ENCODE peak calls at places on chromosomes 5 and 9, in five cellular contexts. One of them, this sample, is unnamed.

GRCh38 chr5:143618146-143618545 is 193.8 kb upstream of the HMHB1 start:
- DNase-seq in endothelial cell: no peak
- DNase-seq in tibial nerve: no peak
- DNase-seq in upper lobe of right lung: no peak
- DNase-seq in colonic mucosa: no peak
- DNase-seq in this sample: no peak

GRCh38 chr5:66207800-66208561 is 63.9 kb downstream of the SREK1 start:
- DNase-seq in endothelial cell: no peak
- DNase-seq in tibial nerve: no peak
- DNase-seq in upper lobe of right lung: no peak
- DNase-seq in colonic mucosa: no peak
- DNase-seq in this sample: no peak

GRCh38 chr5:131008329-131008728 is 156.7 kb downstream of the HINT1 start:
- DNase-seq in endothelial cell: no peak
- DNase-seq in tibial nerve: no peak
- DNase-seq in upper lobe of right lung: no peak
- DNase-seq in colonic mucosa: no peak
- DNase-seq in this sample: no peak

GRCh38 chr5:43042176-43042625 is 2.1 kb upstream of the ANXA2R start:
- DNase-seq in endothelial cell: peak
- DNase-seq in tibial nerve: peak
- DNase-seq in upper lobe of right lung: peak
- DNase-seq in colonic mucosa: peak
- DNase-seq in this sample: peak

GRCh38 chr5:160467555-160468418 is 46.1 kb downstream of the PTTG1 start:
- DNase-seq in endothelial cell: peak
- DNase-seq in tibial nerve: peak
- DNase-seq in upper lobe of right lung: peak
- DNase-seq in colonic mucosa: peak
- DNase-seq in this sample: peak

GRCh38 chr9:38339087-38339486 is 53.4 kb upstream of the ALDH1B1 start:
- DNase-seq in endothelial cell: no peak
- DNase-seq in tibial nerve: no peak
- DNase-seq in upper lobe of right lung: no peak
- DNase-seq in colonic mucosa: no peak
- DNase-seq in this sample: no peak

GRCh38 chr5:128304121-128304520 is 220.6 kb downstream of the SLC12A2 start:
- DNase-seq in endothelial cell: no peak
- DNase-seq in tibial nerve: no peak
- DNase-seq in upper lobe of right lung: no peak
- DNase-seq in colonic mucosa: no peak
- DNase-seq in this sample: no peak

GRCh38 chr5:167716376-167716775 is 575.1 kb upstream of the WWC1 start:
- DNase-seq in endothelial cell: no peak
- DNase-seq in tibial nerve: no peak
- DNase-seq in upper lobe of right lung: no peak
- DNase-seq in colonic mucosa: no peak
- DNase-seq in this sample: no peak

GRCh38 chr9:117555964-117556629 is 141.2 kb upstream of the ASTN2 start:
- DNase-seq in endothelial cell: peak
- DNase-seq in tibial nerve: peak
- DNase-seq in upper lobe of right lung: peak
- DNase-seq in colonic mucosa: peak
- DNase-seq in this sample: peak

GRCh38 chr9:130936285-130937117 is 2.5 kb downstream of the FIBCD1 start:
- DNase-seq in endothelial cell: no peak
- DNase-seq in tibial nerve: no peak
- DNase-seq in upper lobe of right lung: no peak
- DNase-seq in colonic mucosa: peak
- DNase-seq in this sample: peak

GRCh38 chr9:38359689-38360385 is 32.7 kb upstream of the ALDH1B1 start:
- DNase-seq in endothelial cell: no peak
- DNase-seq in tibial nerve: no peak
- DNase-seq in upper lobe of right lung: no peak
- DNase-seq in colonic mucosa: no peak
- DNase-seq in this sample: no peak

GRCh38 chr5:8516356-8516755 is 647.4 kb downstream of the MTRR start:
- DNase-seq in endothelial cell: no peak
- DNase-seq in tibial nerve: no peak
- DNase-seq in upper lobe of right lung: no peak
- DNase-seq in colonic mucosa: no peak
- DNase-seq in this sample: no peak

GRCh38 chr9:108081112-108081511 is 591.5 kb upstream of the KLF4 start:
- DNase-seq in endothelial cell: no peak
- DNase-seq in tibial nerve: no peak
- DNase-seq in upper lobe of right lung: no peak
- DNase-seq in colonic mucosa: no peak
- DNase-seq in this sample: no peak

GRCh38 chr9:4295160-4295559 is 4.7 kb downstream of the GLIS3 start:
- DNase-seq in endothelial cell: no peak
- DNase-seq in tibial nerve: no peak
- DNase-seq in upper lobe of right lung: no peak
- DNase-seq in colonic mucosa: no peak
- DNase-seq in this sample: no peak

GRCh38 chr5:120866997-120867396 is 402.9 kb downstream of the PRR16 start:
- DNase-seq in endothelial cell: no peak
- DNase-seq in tibial nerve: no peak
- DNase-seq in upper lobe of right lung: no peak
- DNase-seq in colonic mucosa: no peak
- DNase-seq in this sample: no peak

GRCh38 chr5:173472784-173473278 is 143.6 kb downstream of the BOD1 start:
- DNase-seq in endothelial cell: no peak
- DNase-seq in tibial nerve: no peak
- DNase-seq in upper lobe of right lung: no peak
- DNase-seq in colonic mucosa: no peak
- DNase-seq in this sample: no peak

GRCh38 chr5:180101451-180102105 is 30.0 kb upstream of the RNF130 start:
- DNase-seq in endothelial cell: no peak
- DNase-seq in tibial nerve: no peak
- DNase-seq in upper lobe of right lung: no peak
- DNase-seq in colonic mucosa: no peak
- DNase-seq in this sample: no peak

DNA sequence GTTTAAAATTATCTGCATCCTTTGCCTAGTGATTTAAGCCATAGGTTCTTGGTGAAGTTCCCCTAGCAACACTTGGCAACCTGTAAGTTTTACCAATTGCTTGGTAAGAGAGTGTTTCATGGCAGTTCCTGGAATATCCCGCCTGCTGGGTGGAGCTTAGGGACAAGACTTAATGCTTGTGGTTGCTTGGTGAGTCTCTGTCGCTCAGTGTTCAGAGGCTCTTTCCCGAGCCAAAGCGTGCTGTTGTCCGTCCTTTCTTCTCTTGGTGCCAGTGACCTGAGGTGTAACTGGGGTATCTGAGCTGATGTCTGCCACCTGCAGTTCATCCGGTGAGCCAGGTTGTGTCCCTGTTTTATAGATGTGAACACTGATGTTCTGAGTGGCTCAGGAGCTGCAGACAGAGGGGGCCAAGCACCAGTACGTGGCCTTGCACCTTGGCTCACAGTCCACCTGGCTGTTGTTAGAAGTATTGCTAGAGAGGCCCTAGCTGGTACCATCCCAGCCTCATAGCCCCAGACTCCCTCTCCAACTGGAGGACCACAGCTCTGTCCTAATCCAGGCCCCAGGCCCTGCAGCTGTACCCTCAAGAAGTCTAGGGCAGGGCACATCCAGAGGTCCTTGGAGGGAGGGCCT is 16.1 kb downstream of the PHF2 start:
- DNase-seq in endothelial cell: no peak
- DNase-seq in tibial nerve: no peak
- DNase-seq in upper lobe of right lung: no peak
- DNase-seq in colonic mucosa: no peak
- DNase-seq in this sample: no peak
- TF ChIP-seq CTCF in endothelial cell: peak
- TF ChIP-seq CTCF in tibial nerve: no peak
- TF ChIP-seq CTCF in upper lobe of right lung: no peak
- TF ChIP-seq CTCF in colonic mucosa: no peak
- TF ChIP-seq CTCF in this sample: no peak

GRCh38 chr9:109652971-109653370 is 127.0 kb upstream of the PALM2AKAP2 start:
- DNase-seq in endothelial cell: no peak
- DNase-seq in tibial nerve: no peak
- DNase-seq in upper lobe of right lung: no peak
- DNase-seq in colonic mucosa: no peak
- DNase-seq in this sample: peak
- TF ChIP-seq CTCF in endothelial cell: no peak
- TF ChIP-seq CTCF in tibial nerve: no peak
- TF ChIP-seq CTCF in upper lobe of right lung: peak
- TF ChIP-seq CTCF in colonic mucosa: no peak
- TF ChIP-seq CTCF in this sample: peak

GRCh38 chr9:15357050-15357653 is 50.1 kb upstream of the TTC39B start:
- DNase-seq in endothelial cell: peak
- DNase-seq in tibial nerve: no peak
- DNase-seq in upper lobe of right lung: peak
- DNase-seq in colonic mucosa: peak
- DNase-seq in this sample: peak
- TF ChIP-seq CTCF in endothelial cell: no peak
- TF ChIP-seq CTCF in tibial nerve: no peak
- TF ChIP-seq CTCF in upper lobe of right lung: no peak
- TF ChIP-seq CTCF in colonic mucosa: peak
- TF ChIP-seq CTCF in this sample: no peak

GRCh38 chr9:89368550-89368949 is 50.2 kb downstream of the SECISBP2 start:
- DNase-seq in endothelial cell: no peak
- DNase-seq in tibial nerve: no peak
- DNase-seq in upper lobe of right lung: peak
- DNase-seq in colonic mucosa: no peak
- DNase-seq in this sample: no peak
- TF ChIP-seq CTCF in endothelial cell: no peak
- TF ChIP-seq CTCF in tibial nerve: no peak
- TF ChIP-seq CTCF in upper lobe of right lung: no peak
- TF ChIP-seq CTCF in colonic mucosa: no peak
- TF ChIP-seq CTCF in this sample: no peak

GRCh38 chr5:1209896-1210776 is 8.7 kb downstream of the SLC6A19 start:
- DNase-seq in endothelial cell: no peak
- DNase-seq in tibial nerve: no peak
- DNase-seq in upper lobe of right lung: no peak
- DNase-seq in colonic mucosa: no peak
- DNase-seq in this sample: no peak

GRCh38 chr5:1207555-1207954 is 6.2 kb downstream of the SLC6A19 start:
- DNase-seq in endothelial cell: no peak
- DNase-seq in tibial nerve: no peak
- DNase-seq in upper lobe of right lung: no peak
- DNase-seq in colonic mucosa: no peak
- DNase-seq in this sample: no peak

GRCh38 chr5:1208221-1208742 is 6.9 kb downstream of the SLC6A19 start:
- DNase-seq in endothelial cell: no peak
- DNase-seq in tibial nerve: no peak
- DNase-seq in upper lobe of right lung: no peak
- DNase-seq in colonic mucosa: no peak
- DNase-seq in this sample: no peak

GRCh38 chr5:1209552-1209852 is 8.1 kb downstream of the SLC6A19 start:
- DNase-seq in endothelial cell: no peak
- DNase-seq in tibial nerve: no peak
- DNase-seq in upper lobe of right lung: no peak
- DNase-seq in colonic mucosa: no peak
- DNase-seq in this sample: no peak

GRCh38 chr5:1208743-1209551 is 7.6 kb downstream of the SLC6A19 start:
- DNase-seq in endothelial cell: peak
- DNase-seq in tibial nerve: no peak
- DNase-seq in upper lobe of right lung: no peak
- DNase-seq in colonic mucosa: peak
- DNase-seq in this sample: peak
- TF ChIP-seq CTCF in endothelial cell: no peak
- TF ChIP-seq CTCF in tibial nerve: no peak
- TF ChIP-seq CTCF in upper lobe of right lung: peak
- TF ChIP-seq CTCF in colonic mucosa: peak
- TF ChIP-seq CTCF in this sample: peak

GRCh38 chr9:1726993-1727759 is 288.0 kb upstream of the SMARCA2 start:
- DNase-seq in endothelial cell: peak
- DNase-seq in tibial nerve: no peak
- DNase-seq in upper lobe of right lung: no peak
- DNase-seq in colonic mucosa: no peak
- DNase-seq in this sample: no peak
- TF ChIP-seq CTCF in endothelial cell: peak
- TF ChIP-seq CTCF in tibial nerve: no peak
- TF ChIP-seq CTCF in upper lobe of right lung: peak
- TF ChIP-seq CTCF in colonic mucosa: no peak
- TF ChIP-seq CTCF in this sample: no peak

GRCh38 chr5:94396687-94397086 is 221.7 kb downstream of the KIAA0825 start:
- DNase-seq in endothelial cell: no peak
- DNase-seq in tibial nerve: no peak
- DNase-seq in upper lobe of right lung: no peak
- DNase-seq in colonic mucosa: no peak
- DNase-seq in this sample: no peak

GRCh38 chr5:94391996-94392395 is 226.4 kb downstream of the KIAA0825 start:
- DNase-seq in endothelial cell: no peak
- DNase-seq in tibial nerve: no peak
- DNase-seq in upper lobe of right lung: no peak
- DNase-seq in colonic mucosa: no peak
- DNase-seq in this sample: no peak

GRCh38 chr5:94395468-94395867 is 222.9 kb downstream of the KIAA0825 start:
- DNase-seq in endothelial cell: no peak
- DNase-seq in tibial nerve: no peak
- DNase-seq in upper lobe of right lung: no peak
- DNase-seq in colonic mucosa: no peak
- DNase-seq in this sample: no peak

GRCh38 chr5:94402096-94402495 is 216.3 kb downstream of the KIAA0825 start:
- DNase-seq in endothelial cell: no peak
- DNase-seq in tibial nerve: no peak
- DNase-seq in upper lobe of right lung: no peak
- DNase-seq in colonic mucosa: no peak
- DNase-seq in this sample: no peak

GRCh38 chr5:94397508-94397907 is 220.9 kb downstream of the KIAA0825 start:
- DNase-seq in endothelial cell: no peak
- DNase-seq in tibial nerve: no peak
- DNase-seq in upper lobe of right lung: no peak
- DNase-seq in colonic mucosa: no peak
- DNase-seq in this sample: peak
- TF ChIP-seq CTCF in endothelial cell: no peak
- TF ChIP-seq CTCF in tibial nerve: no peak
- TF ChIP-seq CTCF in upper lobe of right lung: no peak
- TF ChIP-seq CTCF in colonic mucosa: no peak
- TF ChIP-seq CTCF in this sample: no peak

This sample was measured in Calu3.